ENCODE peak calls at places on chromosomes 11 and 22, in four cellular contexts. V is neuronal stem cell, F is left ventricle myocardium inferior, B is SK-N-SH. R is an unnamed sample.

GRCh38 chr11:62665630-62666258 is 632 bp downstream of the CSKMT start:
- DNase-seq in V (peak; percentile 43), F (no peak), B (peak; percentile 62), R (peak; percentile 72)

GRCh38 chr11:129457321-129457720 is 81.7 kb downstream of the BARX2 start:
- DNase-seq in V (no peak), F (no peak), B (no peak), R (no peak)

GRCh38 chr22:20551805-20552449 is 44.5 kb downstream of the MED15 start:
- DNase-seq in V (no peak), F (no peak), B (no peak), R (peak; percentile 75)

GRCh38 chr11:11701070-11701469 is 79.3 kb upstream of the GALNT18 start:
- DNase-seq in V (no peak), F (no peak), B (no peak), R (no peak)

GRCh38 chr22:38935023-38935422 is 22.4 kb upstream of the APOBEC3A start:
- DNase-seq in V (no peak), F (peak; percentile 83), B (no peak), R (no peak)

GRCh38 chr11:86117706-86118050 is 48.8 kb upstream of the PICALM start:
- DNase-seq in V (no peak), F (no peak), B (no peak), R (no peak)

GRCh38 chr11:978073-978720 is 52.5 kb downstream of the AP2A2 start:
- DNase-seq in V (no peak), F (no peak), B (no peak), R (no peak)

GRCh38 chr11:15216678-15217077 is 102.0 kb downstream of the INSC start:
- DNase-seq in V (no peak), F (no peak), B (no peak), R (no peak)

GRCh38 chr11:94897330-94897768 is 76.0 kb downstream of the CWC15 start:
- DNase-seq in V (peak; percentile 37), F (peak; percentile 43), B (peak; percentile 63), R (peak; percentile 54)

GRCh38 chr11:2740275-2740940 is 40.6 kb upstream of the KCNQ1OT1 start:
- DNase-seq in V (no peak), F (peak; percentile 15), B (no peak), R (peak; percentile 62)
- H3K27ac ChIP-seq in V (no peak overlapping the region), F (no peak overlapping the region), B (no peak overlapping the region), R (no peak overlapping the region)

GRCh38 chr11:12812849-12813248 is 138.6 kb downstream of the TEAD1 start:
- DNase-seq in V (no peak), F (no peak), B (peak; percentile 67), R (no peak)

GRCh38 chr11:12808519-12808918 is 134.3 kb downstream of the TEAD1 start:
- DNase-seq in V (no peak), F (no peak), B (no peak), R (no peak)

GRCh38 chr11:12807621-12808020 is 133.4 kb downstream of the TEAD1 start:
- DNase-seq in V (no peak), F (no peak), B (no peak), R (no peak)

GRCh38 chr11:12811861-12812260 is 137.6 kb downstream of the TEAD1 start:
- DNase-seq in V (no peak), F (no peak), B (no peak), R (no peak)

GRCh38 chr11:12810497-12810896 is 136.3 kb downstream of the TEAD1 start:
- DNase-seq in V (no peak), F (no peak), B (no peak), R (no peak)
- H3K4me3 ChIP-seq in V (no peak overlapping the region), F (no peak overlapping the region), B (no peak overlapping the region), R (no peak overlapping the region)

GRCh38 chr11:27208846-27209245 is 154.2 kb downstream of the CCDC34 start:
- DNase-seq in V (no peak), F (no peak), B (no peak), R (no peak)
- H3K27ac ChIP-seq in V (no peak overlapping the region), F (peak overlapping the region; percentile 29), B (no peak overlapping the region), R (no peak overlapping the region)

GRCh38 chr22:50548046-50548912 is 2.6 kb downstream of the KLHDC7B start:
- DNase-seq in V (no peak), F (no peak), B (peak; percentile 38), R (peak; percentile 52)
- H3K4me3 ChIP-seq in V (no peak overlapping the region), F (peak overlapping the region; percentile 52), B (no peak overlapping the region), R (no peak overlapping the region)

DNA sequence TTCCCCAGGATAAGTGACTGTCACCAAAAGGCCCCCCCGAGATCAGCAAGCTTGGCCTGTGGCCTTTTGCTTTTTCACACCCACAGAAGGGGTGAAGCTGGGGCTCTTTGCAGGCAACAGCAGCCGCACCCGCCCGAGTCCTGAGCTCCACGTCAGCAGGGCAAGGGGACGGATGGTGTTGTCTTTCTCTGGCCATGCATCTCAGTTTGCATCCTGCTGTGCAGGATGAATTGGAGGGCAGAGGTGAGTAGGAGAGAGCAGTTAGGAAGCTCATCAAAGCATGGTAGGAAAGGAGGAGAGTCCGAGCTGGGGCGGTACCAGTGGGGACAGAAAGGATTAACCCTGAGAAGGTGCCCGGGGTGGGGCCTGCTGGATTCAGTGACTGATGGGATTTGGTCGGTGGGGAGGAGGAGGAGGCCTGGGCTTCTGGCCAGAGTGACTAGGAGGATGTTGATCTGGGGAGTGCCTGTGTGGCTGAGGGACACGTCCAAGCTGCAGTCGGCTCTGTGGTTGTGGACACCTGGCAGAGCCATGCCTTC is 14.5 kb downstream of the FAM83F start:
- DNase-seq in V (peak; percentile 83), F (no peak), B (no peak), R (no peak)
- H3K27ac ChIP-seq in V (peak overlapping the region; percentile 57), F (no peak overlapping the region), B (no peak overlapping the region), R (no peak overlapping the region)

GRCh38 chr11:3203221-3204043 is 15.2 kb downstream of the MRGPRG start:
- DNase-seq in V (peak; percentile 31), F (peak; percentile 13), B (peak; percentile 73), R (peak; percentile 32)
- H3K4me3 ChIP-seq in V (peak overlapping the region; percentile 72), F (peak overlapping the region; percentile 29), B (no peak overlapping the region), R (no peak overlapping the region)

GRCh38 chr11:32290783-32291182 is 144.6 kb downstream of the WT1 start:
- DNase-seq in V (no peak), F (no peak), B (no peak), R (no peak)

GRCh38 chr11:32288276-32288675 is 147.1 kb downstream of the WT1 start:
- DNase-seq in V (no peak), F (no peak), B (no peak), R (no peak)

DNA sequence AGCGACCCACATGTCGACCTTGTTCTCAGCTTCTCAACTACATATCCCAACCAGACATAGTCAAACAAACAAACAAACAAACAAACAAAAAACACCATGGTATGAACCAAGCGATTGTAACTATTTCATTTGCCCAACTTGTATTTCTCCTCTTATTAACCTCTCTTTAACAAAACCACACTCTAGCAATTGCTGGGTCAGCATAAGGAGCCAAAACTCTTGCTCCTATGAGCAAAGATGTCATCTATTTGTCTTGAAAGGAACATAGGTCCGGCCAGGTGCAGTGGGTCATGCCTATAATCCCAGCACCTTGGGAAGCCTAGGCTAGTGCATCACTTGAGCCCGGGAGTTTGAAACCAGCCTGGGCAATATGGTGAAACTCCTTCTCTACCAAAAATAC is 145.6 kb downstream of the WT1 start:
- DNase-seq in V (no peak), F (no peak), B (no peak), R (no peak)
- H3K27ac ChIP-seq in V (no peak overlapping the region), F (no peak overlapping the region), B (no peak overlapping the region), R (no peak overlapping the region)

R was measured in aorta.